ENCODE peak calls at places on chromosomes 16 and 17, in seven cellular contexts. R is RWPE1, I is psoas muscle, M is WTC11, X is GM13977, O is GM06990, J is thoracic aorta. W is an unnamed sample.

GRCh38 chr16:77277571-77277970 is 78.4 kb downstream of the SYCE1L start:
- DNase-seq in R (no peak), I (no peak), M (no peak), X (no peak), O (no peak), J (no peak), W (no peak)

GRCh38 chr17:4314618-4315017 is 50.8 kb upstream of the ANKFY1 start:
- DNase-seq in R (no peak), I (no peak), M (no peak), X (no peak), O (no peak), J (no peak), W (no peak)

GRCh38 chr17:43314582-43314981 is 80.8 kb upstream of the RNU2-1 start:
- DNase-seq in R (no peak), I (no peak), M (no peak), X (peak; percentile 39), O (no peak), J (no peak), W (peak; percentile 39)

GRCh38 chr16:28126684-28127620 is 63.4 kb upstream of the GSG1L start:
- DNase-seq in R (no peak), I (no peak), M (no peak), X (no peak), O (no peak), J (no peak), W (no peak)

GRCh38 chr17:39073916-39074315 is 77.5 kb downstream of the PLXDC1 start:
- DNase-seq in R (peak; percentile 44), I (no peak), M (no peak), X (no peak), O (no peak), J (no peak), W (no peak)

GRCh38 chr16:4375717-4376116 is 4.1 kb downstream of the VASN start:
- DNase-seq in R (no peak), I (peak; percentile 48), M (no peak), X (no peak), O (no peak), J (no peak), W (no peak)

GRCh38 chr16:84925092-84925772 is 86.1 kb downstream of the ZDHHC7 start:
- DNase-seq in R (peak; percentile 58), I (peak; percentile 89), M (peak; percentile 94), X (peak; percentile 75), O (no peak), J (no peak), W (peak; percentile 90)

GRCh38 chr16:25390761-25391160 is 133.1 kb upstream of the ZKSCAN2 start:
- DNase-seq in R (no peak), I (no peak), M (no peak), X (no peak), O (peak; percentile 19), J (no peak), W (no peak)

GRCh38 chr17:62321451-62321850 is 58.9 kb upstream of the EFCAB3 start:
- DNase-seq in R (no peak), I (no peak), M (no peak), X (no peak), O (no peak), J (no peak), W (no peak)

DNA sequence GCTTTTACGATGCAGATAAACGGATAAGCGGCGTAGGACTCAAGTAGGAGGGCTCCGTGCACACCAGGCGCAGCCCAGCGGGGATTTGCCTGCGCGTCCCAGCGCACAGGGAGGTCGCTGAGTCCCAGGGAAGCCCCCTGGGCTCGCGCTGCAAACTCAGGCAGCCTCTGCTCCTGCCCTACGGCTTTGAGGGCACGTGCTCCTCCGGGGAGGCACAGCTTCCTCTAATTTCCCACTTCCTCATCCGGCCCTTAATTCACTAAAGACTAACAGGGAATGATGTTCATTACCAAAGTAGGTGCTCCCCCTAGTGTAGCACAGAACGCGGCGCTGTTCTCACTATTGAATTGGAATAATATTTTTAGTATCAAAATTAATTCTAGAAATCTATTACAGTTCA is 825.4 kb downstream of the KCNJ18 start:
- DNase-seq in R (no peak), I (no peak), M (no peak), X (no peak), O (no peak), J (no peak), W (no peak)
- TF ChIP-seq CTCF in R (no peak), I (no peak), M (no peak), X (no peak), O (no peak), J (no peak), W (no peak)

DNA sequence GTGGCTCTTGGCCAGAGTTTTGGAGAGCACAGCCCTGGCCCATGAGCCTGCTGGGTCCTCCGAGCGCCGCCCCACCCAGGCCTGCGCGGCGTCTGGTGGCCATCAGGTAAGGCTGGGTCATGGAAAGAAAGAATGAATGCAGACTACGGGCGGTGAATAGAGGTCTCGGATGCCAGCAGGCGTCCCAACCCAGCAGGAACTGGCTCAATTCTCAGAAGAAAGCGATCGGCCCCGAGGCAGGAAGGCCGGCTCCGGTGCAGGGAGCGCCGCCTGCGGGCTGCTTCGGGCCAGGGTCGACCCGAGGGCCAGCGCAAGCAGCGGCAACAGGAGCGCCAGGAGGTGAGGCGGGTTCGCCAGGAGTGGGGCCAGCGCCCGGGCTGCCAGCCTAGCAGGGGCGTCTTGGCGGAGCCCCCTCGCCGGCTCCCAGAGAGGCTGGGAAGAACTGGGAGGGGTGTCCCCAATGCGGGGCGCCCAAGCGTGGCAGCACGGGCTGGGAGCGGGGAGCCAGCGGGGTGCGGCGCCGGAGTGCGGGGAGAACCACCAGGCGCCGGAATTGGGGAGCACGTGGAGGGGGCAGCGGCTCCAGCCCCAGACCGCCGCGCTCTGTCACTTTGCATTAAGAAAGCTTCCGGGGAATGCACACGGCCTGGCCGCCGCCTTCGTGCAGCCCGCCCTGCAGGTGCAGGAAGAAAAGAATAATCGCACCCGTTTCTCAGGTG is 7.1 kb upstream of the TMC5 start:
- DNase-seq in R (no peak), I (peak; percentile 52), M (peak; percentile 80), X (peak; percentile 44), O (peak; percentile 34), J (no peak), W (peak; percentile 73)
- TF ChIP-seq CTCF in R (peak; percentile 42), I (no peak), M (no peak), X (peak; percentile 2), O (peak; percentile 41), J (no peak), W (no peak)

DNA sequence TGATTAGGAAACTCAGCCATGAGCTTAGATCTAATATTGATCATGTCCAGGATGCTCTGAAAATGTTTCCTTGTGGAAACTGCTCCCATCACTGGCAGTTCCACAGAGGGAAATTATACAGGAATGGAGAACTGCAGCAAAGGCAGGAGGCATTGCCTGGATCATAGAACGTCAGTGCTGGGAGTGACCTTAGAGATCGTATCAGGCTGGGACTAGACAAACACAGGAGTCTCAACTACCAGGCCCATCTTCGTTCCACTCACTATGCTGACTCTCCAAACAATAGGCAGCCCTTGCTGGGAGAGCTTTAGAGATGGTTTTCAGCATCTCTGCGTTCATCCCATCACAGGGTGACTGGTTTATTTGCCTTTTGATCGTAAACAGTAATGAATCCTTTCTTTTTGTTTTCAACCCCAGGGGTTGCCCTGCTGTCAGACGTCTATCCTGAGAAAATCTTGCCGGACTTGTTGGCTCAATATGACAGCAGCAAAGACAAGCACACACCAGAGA is 130.3 kb downstream of the TANGO6 start:
- DNase-seq in R (no peak), I (no peak), M (no peak), X (no peak), O (no peak), J (no peak), W (no peak)
- TF ChIP-seq CTCF in R (no peak), I (no peak), M (no peak), X (no peak), O (no peak), J (no peak), W (no peak)

DNA sequence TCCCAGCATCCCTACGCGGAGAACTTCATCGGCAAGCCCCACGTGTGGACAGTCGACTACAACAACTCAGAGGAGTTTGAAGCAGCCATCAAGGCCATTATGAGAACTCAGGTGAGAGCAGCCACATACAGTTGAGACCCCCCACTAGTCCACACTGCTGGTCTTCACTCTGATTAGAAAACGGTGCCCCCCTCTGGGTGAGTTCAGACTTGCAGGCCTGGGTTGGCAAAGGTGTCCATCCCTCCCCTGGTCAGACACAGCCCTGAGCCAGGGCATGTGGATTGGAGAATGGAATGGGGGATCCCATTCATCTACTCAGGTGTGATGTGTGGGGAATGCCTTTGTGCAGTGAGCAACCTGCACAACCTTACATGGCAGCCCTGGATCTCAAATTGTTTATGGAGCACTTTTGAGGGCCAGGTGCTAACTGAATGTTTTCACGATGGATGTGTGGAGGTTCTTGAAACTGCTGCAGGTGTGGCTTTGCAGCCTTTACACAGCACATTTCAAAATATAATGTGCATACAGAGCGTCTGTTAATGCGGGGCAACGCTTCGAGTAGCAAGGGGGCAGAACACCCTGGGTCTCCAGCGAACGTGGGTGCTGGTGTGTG is 72.6 kb downstream of the MGAT5B start:
- DNase-seq in R (no peak), I (no peak), M (peak; percentile 85), X (no peak), O (no peak), J (no peak), W (no peak)
- TF ChIP-seq CTCF in R (no peak), I (no peak), M (peak; percentile 34), X (peak; percentile 20), O (no peak), J (no peak), W (no peak)